ENCODE peak calls at places on chromosomes 3 and 15, in five cellular contexts. S is neural progenitor cell, N is endothelial cell of umbilical vein, X is A549, Q is left ventricle myocardium inferior. Y is an unnamed sample.

GRCh38 chr3:122586918-122587317 is 9.5 kb downstream of the PARP15 start:
- DNase-seq in S (no peak), N (no peak), X (no peak), Q (no peak), Y (no peak)

GRCh38 chr15:23954931-23955330 is 267.8 kb upstream of the NDN start:
- DNase-seq in S (no peak), N (no peak), X (no peak), Q (no peak), Y (no peak)

GRCh38 chr3:181382656-181383055 is 329.1 kb upstream of the SOX2 start:
- DNase-seq in S (no peak), N (no peak), X (no peak), Q (no peak), Y (no peak)

GRCh38 chr3:48157950-48158376 is 30.3 kb downstream of the CDC25A start:
- DNase-seq in S (peak; percentile 84), N (peak; percentile 72), X (peak; percentile 58), Q (peak; percentile 61), Y (peak; percentile 72)

GRCh38 chr15:99435138-99435695 is 130.6 kb upstream of the MEF2A start:
- DNase-seq in S (no peak), N (no peak), X (no peak), Q (no peak), Y (peak; percentile 53)

GRCh38 chr3:129015388-129016105 is 14.4 kb downstream of the EFCC1 start:
- DNase-seq in S (no peak), N (peak; percentile 97), X (no peak), Q (peak; percentile 46), Y (no peak)

GRCh38 chr15:80242132-80242769 is 9.8 kb downstream of the CTXND1 start:
- DNase-seq in S (peak; percentile 60), N (peak; percentile 11), X (peak; percentile 60), Q (no peak), Y (no peak)

GRCh38 chr3:71849674-71850073 is 64.7 kb upstream of the PROK2 start:
- DNase-seq in S (no peak), N (no peak), X (no peak), Q (no peak), Y (no peak)

GRCh38 chr3:4550957-4551754 is 58.0 kb downstream of the ITPR1 start:
- DNase-seq in S (no peak), N (no peak), X (no peak), Q (peak; percentile 50), Y (no peak)

GRCh38 chr3:169278667-169279066 is 384.8 kb downstream of the MECOM start:
- DNase-seq in S (no peak), N (no peak), X (no peak), Q (no peak), Y (no peak)

GRCh38 chr3:97991278-97991652 is 19.0 kb upstream of the RIOX2 start:
- DNase-seq in S (no peak), N (no peak), X (no peak), Q (no peak), Y (no peak)

GRCh38 chr3:185995352-185995751 is 57.5 kb upstream of the TRA2B start:
- DNase-seq in S (no peak), N (no peak), X (no peak), Q (no peak), Y (no peak)

GRCh38 chr3:129058441-129059194 is 2.0 kb upstream of the GP9 start:
- DNase-seq in S (no peak), N (no peak), X (no peak), Q (no peak), Y (no peak)

GRCh38 chr3:53844262-53845102 is 1.7 kb downstream of the CHDH start:
- DNase-seq in S (peak; percentile 12), N (no peak), X (no peak), Q (no peak), Y (no peak)

GRCh38 chr3:184811663-184811998 is 335 bp upstream of the VPS8 start:
- DNase-seq in S (no peak), N (no peak), X (no peak), Q (no peak), Y (no peak)
- H3K4me3 ChIP-seq in S (peak overlapping the region; percentile 74), N (peak overlapping the region; percentile 14), X (peak overlapping the region; percentile 66), Q (peak overlapping the region; percentile 81), Y (peak overlapping the region; percentile 94)

GRCh38 chr15:63350178-63350621 is 31.4 kb downstream of the CA12 start:
- DNase-seq in S (no peak), N (no peak), X (no peak), Q (peak; percentile 67), Y (peak; percentile 68)

GRCh38 chr15:63349621-63350020 is 32.0 kb downstream of the CA12 start:
- DNase-seq in S (no peak), N (no peak), X (no peak), Q (no peak), Y (no peak)

GRCh38 chr15:63352808-63353207 is 28.8 kb downstream of the CA12 start:
- DNase-seq in S (no peak), N (no peak), X (no peak), Q (no peak), Y (no peak)

GRCh38 chr15:63349156-63349555 is 32.5 kb downstream of the CA12 start:
- DNase-seq in S (no peak), N (no peak), X (no peak), Q (no peak), Y (no peak)

DNA sequence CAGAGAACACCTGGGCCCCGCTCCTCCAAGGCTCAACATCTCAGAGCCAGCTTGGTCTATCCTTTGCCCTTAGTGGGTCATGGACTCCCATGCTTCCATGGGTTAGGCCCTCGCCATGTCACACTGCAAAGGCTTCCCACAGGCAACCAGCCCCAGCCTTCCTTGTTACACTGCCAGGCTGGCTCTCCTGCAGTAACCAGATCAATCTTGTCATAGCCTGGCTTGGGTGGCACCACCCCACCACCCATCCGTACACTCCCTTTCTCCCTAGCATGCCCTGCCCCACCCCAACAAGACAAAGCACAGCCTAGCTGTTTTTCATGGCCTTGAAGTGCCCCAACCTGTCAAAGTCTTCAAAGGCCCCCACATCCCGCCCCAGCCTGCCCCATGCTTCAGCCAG is 30.5 kb downstream of the CA12 start:
- DNase-seq in S (no peak), N (no peak), X (no peak), Q (no peak), Y (no peak)
- H3K27ac ChIP-seq in S (no peak overlapping the region), N (no peak overlapping the region), X (peak overlapping the region; percentile 1), Q (no peak overlapping the region), Y (no peak overlapping the region)

GRCh38 chr3:64484289-64484992 is 203.4 kb downstream of the ADAMTS9 start:
- DNase-seq in S (peak; percentile 86), N (peak; percentile 81), X (peak; percentile 75), Q (peak; percentile 69), Y (peak; percentile 79)
- TF ChIP-seq CTCF in S (peak; percentile 93), N (peak; percentile 78), X (peak; percentile 86), Q (peak; percentile 90), Y (peak; percentile 90)

GRCh38 chr3:89108154-89108553 is 733 bp downstream of the EPHA3 start:
- DNase-seq in S (no peak), N (no peak), X (no peak), Q (no peak), Y (no peak)
- H3K4me3 ChIP-seq in S (peak overlapping the region; percentile 44), N (no peak overlapping the region), X (peak overlapping the region; percentile 35), Q (peak overlapping the region; percentile 66), Y (peak overlapping the region; percentile 40)

DNA sequence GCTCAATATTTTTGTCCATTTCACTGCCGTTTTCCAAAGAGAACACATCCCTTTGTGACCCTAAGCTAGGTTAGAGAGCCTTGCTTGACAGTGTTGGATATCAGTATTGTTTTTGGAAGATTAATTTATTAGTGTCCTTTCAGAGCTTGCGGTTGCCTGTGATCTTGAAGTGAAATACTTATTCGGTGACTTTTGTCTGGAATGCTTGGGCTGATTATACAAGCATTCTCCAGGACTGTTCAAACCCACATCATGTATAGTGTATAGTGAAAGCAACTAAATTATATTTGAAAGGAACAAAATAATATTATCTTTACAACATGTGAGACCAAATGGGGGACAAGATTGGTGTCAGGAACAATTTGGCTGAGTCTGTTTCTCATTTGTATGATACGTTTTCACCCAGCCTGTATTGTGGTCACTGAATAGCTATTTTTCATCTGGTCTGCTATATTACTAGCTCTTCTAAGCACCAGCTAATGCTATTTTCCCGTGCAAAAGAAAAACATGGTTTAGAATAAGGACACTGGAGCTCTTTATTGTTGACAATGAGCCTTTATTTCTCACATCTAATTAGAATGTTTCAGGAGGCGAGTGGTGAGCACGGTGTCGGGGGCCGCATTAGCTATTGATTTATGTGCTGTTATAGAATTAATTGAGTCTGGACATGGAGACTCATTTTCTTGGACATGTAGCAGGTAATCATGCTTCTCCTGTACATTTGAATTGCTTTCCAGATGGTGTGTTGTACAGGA is 158.1 kb downstream of the APBA2 start:
- DNase-seq in S (no peak), N (no peak), X (no peak), Q (no peak), Y (no peak)
- H3K27ac ChIP-seq in S (no peak overlapping the region), N (no peak overlapping the region), X (no peak overlapping the region), Q (no peak overlapping the region), Y (no peak overlapping the region)

GRCh38 chr3:140096037-140096436 is 161.1 kb downstream of the CLSTN2 start:
- DNase-seq in S (no peak), N (no peak), X (no peak), Q (no peak), Y (no peak)

GRCh38 chr3:140091143-140091542 is 156.2 kb downstream of the CLSTN2 start:
- DNase-seq in S (no peak), N (no peak), X (no peak), Q (no peak), Y (no peak)

GRCh38 chr3:140093742-140094141 is 158.8 kb downstream of the CLSTN2 start:
- DNase-seq in S (no peak), N (no peak), X (no peak), Q (peak; percentile 33), Y (peak; percentile 77)

GRCh38 chr3:140089403-140090072 is 154.6 kb downstream of the CLSTN2 start:
- DNase-seq in S (no peak), N (no peak), X (no peak), Q (no peak), Y (no peak)

GRCh38 chr3:140092883-140093536 is 158.0 kb downstream of the CLSTN2 start:
- DNase-seq in S (peak; percentile 6), N (no peak), X (no peak), Q (no peak), Y (no peak)
- TF ChIP-seq CTCF in S (peak; percentile 43), N (no peak), X (no peak), Q (peak; percentile 23), Y (no peak)

DNA sequence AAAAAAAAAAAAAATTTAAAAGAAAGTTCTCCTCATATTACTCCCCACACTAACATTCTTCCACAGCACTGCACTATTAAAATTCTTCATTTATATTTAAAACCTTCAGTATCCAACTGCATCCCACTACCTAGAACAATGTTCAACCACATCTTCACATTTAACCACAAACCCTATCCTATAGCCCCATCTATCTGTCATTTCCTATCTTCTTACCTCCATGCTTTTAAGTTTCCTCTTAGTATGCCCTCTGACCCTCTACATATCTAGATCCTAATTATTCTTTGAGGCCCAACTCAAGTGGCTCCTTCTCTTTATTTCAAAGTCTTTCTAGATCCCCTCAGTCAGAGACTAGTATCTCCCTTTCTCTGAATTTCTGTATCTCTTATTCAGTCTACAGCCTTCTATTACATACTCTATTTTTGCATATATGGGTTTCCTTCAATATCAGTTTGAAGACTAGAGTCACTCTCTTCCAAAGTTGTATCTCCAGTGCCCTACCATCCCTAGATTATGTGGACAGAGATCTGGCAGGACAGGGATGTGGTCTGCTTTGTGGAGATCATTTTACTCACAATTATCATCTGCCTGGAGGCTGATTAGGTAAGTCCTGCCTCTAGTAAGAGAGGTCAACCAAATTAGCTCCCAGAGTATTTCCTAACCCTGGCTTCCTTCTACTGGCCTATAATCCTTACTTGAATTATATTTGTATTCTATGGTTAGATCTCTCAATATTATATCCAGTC is 1.4 kb downstream of the CIAO2A start:
- DNase-seq in S (no peak), N (no peak), X (peak; percentile 44), Q (no peak), Y (no peak)
- H3K4me3 ChIP-seq in S (peak overlapping the region; percentile 79), N (peak overlapping the region; percentile 87), X (peak overlapping the region; percentile 68), Q (peak overlapping the region; percentile 78), Y (peak overlapping the region; percentile 73)

Y was measured in right atrium auricular region.